ENCODE peak calls at places on chromosome 17, in five cellular contexts. M is AG04449, T is DND-41, S is thoracic aorta, J is uterus. R is an unnamed sample.
A peak's percentile ranks its signal among the peaks of the same experiment; 100 is the strongest.

GRCh38 chr17:36792849-36793248 is 144.4 kb upstream of the LHX1 start:
- DNase-seq in M (no peak), T (no peak), S (no peak), J (no peak), R (no peak)

GRCh38 chr17:40551874-40552768 is 13.2 kb downstream of the CCR7 start:
- DNase-seq in M (peak; percentile 99), T (peak; percentile 7), S (no peak), J (peak; percentile 63), R (peak; percentile 58)

GRCh38 chr17:7011415-7011814 is 1.0 kb upstream of the RNASEK start:
- DNase-seq in M (no peak), T (no peak), S (no peak), J (no peak), R (no peak)

GRCh38 chr17:77734371-77735050 is 224.0 kb upstream of the TNRC6C start:
- DNase-seq in M (no peak), T (no peak), S (peak; percentile 78), J (peak; percentile 95), R (no peak)

GRCh38 chr17:46115687-46116086 is 77.5 kb downstream of the KANSL1 start:
- DNase-seq in M (no peak), T (no peak), S (no peak), J (no peak), R (no peak)

GRCh38 chr17:42563950-42564349 is 2.0 kb downstream of the COASY start:
- DNase-seq in M (no peak), T (no peak), S (no peak), J (no peak), R (no peak)

GRCh38 chr17:63075969-63076368 is 109.9 kb downstream of the TANC2 start:
- DNase-seq in M (no peak), T (no peak), S (no peak), J (no peak), R (no peak)

GRCh38 chr17:16491131-16491702 is 776 bp downstream of the LRRC75A start:
- DNase-seq in M (no peak), T (peak; percentile 12), S (no peak), J (no peak), R (peak; percentile 53)

GRCh38 chr17:21397341-21398050 is 21.3 kb downstream of the KCNJ12 start:
- DNase-seq in M (no peak), T (no peak), S (no peak), J (peak; percentile 74), R (no peak)

GRCh38 chr17:82592289-82592683 is 56.0 kb downstream of the WDR45B start:
- DNase-seq in M (no peak), T (no peak), S (no peak), J (no peak), R (no peak)

GRCh38 chr17:11293480-11293879 is 52.5 kb downstream of the SHISA6 start:
- DNase-seq in M (no peak), T (no peak), S (no peak), J (no peak), R (no peak)

GRCh38 chr17:64281962-64282752 is 19.1 kb upstream of the TEX2 start:
- DNase-seq in M (no peak), T (peak; percentile 57), S (no peak), J (peak; percentile 55), R (peak; percentile 74)
- TF ChIP-seq CTCF in M (peak; percentile 62), T (peak; percentile 74), S (peak; percentile 74), J (peak; percentile 70), R (peak; percentile 84)

GRCh38 chr17:48469227-48469626 is 39.2 kb upstream of the SKAP1 start:
- DNase-seq in M (no peak), T (no peak), S (no peak), J (no peak), R (no peak)

GRCh38 chr17:48470388-48471034 is 40.5 kb upstream of the SKAP1 start:
- DNase-seq in M (no peak), T (no peak), S (no peak), J (no peak), R (no peak)

GRCh38 chr17:48472485-48473281 is 42.7 kb upstream of the SKAP1 start:
- DNase-seq in M (no peak), T (no peak), S (no peak), J (no peak), R (no peak)

GRCh38 chr17:48468299-48468698 is 38.3 kb upstream of the SKAP1 start:
- DNase-seq in M (no peak), T (no peak), S (no peak), J (no peak), R (no peak)

GRCh38 chr17:48471807-48472484 is 41.9 kb upstream of the SKAP1 start:
- DNase-seq in M (no peak), T (no peak), S (no peak), J (no peak), R (no peak)
- TF ChIP-seq CTCF in M (no peak), T (no peak), S (no peak), J (no peak), R (no peak)

GRCh38 chr17:38669520-38669919 is 5.2 kb downstream of the EPOP start:
- DNase-seq in M (no peak), T (no peak), S (no peak), J (no peak), R (no peak)

GRCh38 chr17:38671939-38672720 is 2.6 kb downstream of the EPOP start:
- DNase-seq in M (no peak), T (no peak), S (no peak), J (no peak), R (no peak)

GRCh38 chr17:38667099-38667786 is 7.5 kb downstream of the EPOP start:
- DNase-seq in M (no peak), T (peak; percentile 64), S (no peak), J (peak; percentile 58), R (peak; percentile 68)

GRCh38 chr17:38663964-38664644 is 10.7 kb downstream of the EPOP start:
- DNase-seq in M (no peak), T (no peak), S (no peak), J (no peak), R (no peak)

GRCh38 chr17:38667787-38668122 is 7.0 kb downstream of the EPOP start:
- DNase-seq in M (no peak), T (no peak), S (no peak), J (no peak), R (no peak)
- TF ChIP-seq CTCF in M (no peak), T (no peak), S (peak; percentile 10), J (no peak), R (no peak)

GRCh38 chr17:81251943-81252301 is 12.8 kb downstream of the NDUFAF8 start:
- DNase-seq in M (no peak), T (no peak), S (no peak), J (no peak), R (peak; percentile 40)

GRCh38 chr17:81254955-81255717 is 16.0 kb downstream of the NDUFAF8 start:
- DNase-seq in M (no peak), T (no peak), S (no peak), J (peak; percentile 83), R (no peak)

GRCh38 chr17:81251091-81251942 is 12.2 kb downstream of the NDUFAF8 start:
- DNase-seq in M (no peak), T (no peak), S (no peak), J (no peak), R (no peak)

GRCh38 chr17:81252336-81253329 is 13.5 kb downstream of the NDUFAF8 start:
- DNase-seq in M (no peak), T (no peak), S (no peak), J (no peak), R (no peak)

DNA sequence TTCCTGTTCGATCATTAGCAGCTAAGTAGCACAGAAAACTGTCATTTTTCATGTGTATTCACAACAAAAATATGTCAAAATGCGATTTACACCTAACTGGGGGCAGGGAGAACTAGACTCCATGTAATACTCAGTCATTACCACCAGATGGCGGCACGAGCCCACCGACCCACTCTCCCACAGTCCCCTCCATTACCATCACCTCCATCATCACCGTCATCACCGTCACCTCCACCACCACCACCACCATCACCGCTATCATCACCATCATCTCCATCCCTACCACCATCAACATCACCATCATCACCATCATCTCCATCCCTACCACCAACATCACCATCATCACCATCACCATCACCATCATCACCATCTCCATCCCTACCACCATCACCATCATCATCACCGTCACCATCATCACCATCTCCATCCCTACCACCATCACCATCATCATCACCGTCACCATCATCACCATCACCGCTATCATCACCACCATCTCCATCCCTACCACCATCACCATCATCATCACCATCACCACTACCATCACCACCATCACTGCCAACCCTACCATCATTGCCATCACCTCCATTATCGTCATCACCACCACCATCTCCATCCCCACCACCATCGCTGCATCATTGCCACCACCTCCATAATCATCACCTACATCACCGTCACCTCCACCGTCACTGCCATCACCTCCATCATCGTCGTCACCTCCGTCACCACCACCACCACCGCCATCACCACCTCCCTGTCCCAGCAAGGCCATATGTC is 14.4 kb downstream of the NDUFAF8 start:
- DNase-seq in M (no peak), T (peak; percentile 63), S (no peak), J (peak; percentile 53), R (peak; percentile 69)
- TF ChIP-seq CTCF in M (peak; percentile 77), T (peak; percentile 85), S (peak; percentile 88), J (peak; percentile 88), R (peak; percentile 85)

GRCh38 chr17:29103341-29103740 is 60.4 kb downstream of the PIPOX start:
- DNase-seq in M (no peak), T (no peak), S (no peak), J (no peak), R (no peak)
- TF ChIP-seq CTCF in M (no peak), T (no peak), S (no peak), J (no peak), R (no peak)

R was measured in activated CD8-positive, alpha-beta T cell treated with anti-CD3 and anti-CD28 coated beads for 36 hours.